ENCODE peak calls at places on chromosomes 1 and 21, in eight cellular contexts. V, K, D, B, G, O, A and Z are unnamed samples. For H3K4me1 and H3K27me3, the result is how much of the 10 kb centered on the place peaks cover.

GRCh38 chr1:27940870-27941269 is 6.1 kb downstream of the SMPDL3B start:
- DNase-seq in V (no peak), K (no peak), D (no peak), B (no peak), G (no peak), O (no peak), A (no peak), Z (no peak)

GRCh38 chr1:223700388-223700918 is 11.9 kb upstream of the CAPN2 start:
- DNase-seq in V (no peak), K (no peak), D (no peak), B (no peak), G (no peak), O (peak), A (no peak), Z (no peak)

GRCh38 chr1:50422946-50423669 is at the start of gene DMRTA2:
- DNase-seq in V (no peak), K (peak), D (no peak), B (peak), G (no peak), O (peak), A (no peak), Z (peak)

GRCh38 chr1:190847166-190847565 is 369.5 kb upstream of the BRINP3 start:
- DNase-seq in V (no peak), K (no peak), D (no peak), B (no peak), G (no peak), O (no peak), A (no peak), Z (no peak)

GRCh38 chr1:209748620-209749019 is 7.2 kb upstream of the TRAF3IP3 start:
- DNase-seq in V (no peak), K (no peak), D (no peak), B (no peak), G (no peak), O (no peak), A (no peak), Z (no peak)

GRCh38 chr1:17966341-17966740 is 141.3 kb upstream of the IGSF21 start:
- DNase-seq in V (no peak), K (no peak), D (no peak), B (no peak), G (no peak), O (no peak), A (no peak), Z (no peak)

GRCh38 chr1:242623751-242624150 is 99.3 kb upstream of the PLD5 start:
- DNase-seq in V (no peak), K (no peak), D (no peak), B (no peak), G (no peak), O (no peak), A (no peak), Z (no peak)

GRCh38 chr1:22662986-22663408 is 10.0 kb downstream of the C1QB start:
- DNase-seq in V (no peak), K (no peak), D (no peak), B (no peak), G (no peak), O (no peak), A (no peak), Z (no peak)

GRCh38 chr1:9689971-9690381 is 38.4 kb downstream of the PIK3CD start:
- DNase-seq in V (peak), K (no peak), D (no peak), B (no peak), G (peak), O (peak), A (peak), Z (no peak)

GRCh38 chr1:221663321-221663720 is 78.6 kb downstream of the DUSP10 start:
- DNase-seq in V (no peak), K (no peak), D (no peak), B (peak), G (no peak), O (peak), A (no peak), Z (no peak)

GRCh38 chr1:65174585-65174984 is 26.6 kb downstream of the AK4 start:
- DNase-seq in V (no peak), K (no peak), D (no peak), B (peak), G (peak), O (peak), A (peak), Z (no peak)

GRCh38 chr21:45318556-45319341 is 31.1 kb upstream of the POFUT2 start:
- DNase-seq in V (peak), K (peak), D (no peak), B (no peak), G (peak), O (peak), A (no peak), Z (no peak)

GRCh38 chr1:160098852-160099647 is 631 bp upstream of the IGSF8 start:
- DNase-seq in V (peak), K (peak), D (peak), B (peak), G (peak), O (peak), A (peak), Z (peak)

GRCh38 chr21:36701912-36702621 is 3.2 kb downstream of the SIM2 start:
- DNase-seq in V (no peak), K (no peak), D (no peak), B (no peak), G (no peak), O (no peak), A (no peak), Z (no peak)

GRCh38 chr21:36948686-36949085 is 17.8 kb downstream of the HLCS start:
- DNase-seq in V (no peak), K (no peak), D (no peak), B (no peak), G (no peak), O (peak), A (no peak), Z (no peak)

GRCh38 chr1:192807221-192807967 is 1.4 kb upstream of the RGS2 start:
- DNase-seq in V (no peak), K (no peak), D (no peak), B (peak), G (no peak), O (peak), A (no peak), Z (peak)

GRCh38 chr1:11946647-11947046 is 12.1 kb downstream of the PLOD1 start:
- DNase-seq in V (no peak), K (no peak), D (no peak), B (no peak), G (no peak), O (no peak), A (no peak), Z (no peak)

GRCh38 chr1:4090556-4090955 is 190.5 kb upstream of the C1orf174 start:
- DNase-seq in V (no peak), K (peak), D (no peak), B (no peak), G (peak), O (no peak), A (peak), Z (no peak)

GRCh38 chr1:154222918-154223317 is 2.2 kb downstream of the UBAP2L start:
- DNase-seq in V (no peak), K (no peak), D (no peak), B (no peak), G (no peak), O (no peak), A (no peak), Z (no peak)

GRCh38 chr1:154220071-154220969 is at the start of gene UBAP2L:
- DNase-seq in V (peak), K (peak), D (peak), B (peak), G (peak), O (peak), A (peak), Z (peak)

GRCh38 chr1:154221815-154222081 is 993 bp downstream of the UBAP2L start:
- DNase-seq in V (no peak), K (no peak), D (no peak), B (peak), G (no peak), O (peak), A (no peak), Z (no peak)

GRCh38 chr1:154220970-154221814 is 437 bp downstream of the UBAP2L start:
- DNase-seq in V (peak), K (peak), D (peak), B (no peak), G (peak), O (peak), A (peak), Z (peak)

GRCh38 chr1:154222518-154222917 is 1.8 kb downstream of the UBAP2L start:
- DNase-seq in V (no peak), K (no peak), D (no peak), B (no peak), G (no peak), O (peak), A (no peak), Z (no peak)
- H3K4me3 ChIP-seq in V (no peak), K (peak), D (no peak), B (peak), G (peak), O (peak), A (peak), Z (peak)

GRCh38 chr1:16153999-16154673 is 1.7 kb downstream of the EPHA2 start:
- DNase-seq in V (no peak), K (no peak), D (no peak), B (no peak), G (no peak), O (no peak), A (no peak), Z (no peak)

GRCh38 chr1:16151985-16152384 is 3.9 kb downstream of the EPHA2 start:
- DNase-seq in V (no peak), K (no peak), D (no peak), B (no peak), G (no peak), O (no peak), A (no peak), Z (no peak)

GRCh38 chr1:16153110-16153998 is 2.5 kb downstream of the EPHA2 start:
- DNase-seq in V (no peak), K (no peak), D (no peak), B (no peak), G (no peak), O (no peak), A (no peak), Z (peak)

GRCh38 chr1:16151200-16151708 is 4.6 kb downstream of the EPHA2 start:
- DNase-seq in V (no peak), K (no peak), D (no peak), B (no peak), G (no peak), O (no peak), A (no peak), Z (no peak)

DNA sequence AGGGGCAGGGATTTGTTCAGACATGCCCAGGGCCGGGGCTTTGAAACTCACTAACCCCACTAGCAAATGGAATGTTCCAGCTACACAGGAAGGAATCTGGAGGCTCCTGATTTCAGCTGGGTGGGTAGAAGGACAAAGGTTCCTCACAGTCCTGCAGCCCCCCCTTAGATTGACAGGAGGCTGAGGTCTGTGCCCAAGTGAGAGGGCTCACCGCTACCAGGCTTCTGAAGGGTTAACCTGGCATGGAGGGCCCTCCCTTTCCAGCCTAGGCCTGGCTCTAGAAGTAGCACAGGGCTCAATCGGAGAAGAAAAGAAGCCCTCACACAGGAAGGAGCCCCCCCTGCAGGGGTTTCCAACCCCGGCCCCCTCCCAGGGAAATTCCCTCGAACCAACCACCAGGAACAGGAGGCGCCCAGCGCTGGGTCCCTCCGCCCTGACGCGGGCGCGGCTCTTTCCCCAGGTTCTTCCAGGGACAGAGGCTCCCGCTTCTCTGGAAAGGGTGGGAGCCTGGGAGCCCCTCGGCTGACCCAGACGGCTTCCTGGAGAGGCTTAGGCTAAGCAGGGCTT is 3.3 kb downstream of the EPHA2 start:
- DNase-seq in V (peak), K (no peak), D (no peak), B (peak), G (no peak), O (peak), A (no peak), Z (no peak)
- H3K4me1 ChIP-seq in V (under half), K (half or more), D (under half), B (half or more), G (half or more), O (under half), A (under half), Z (under half)

GRCh38 chr1:197913495-197914276 is 3.5 kb upstream of the LHX9 start:
- DNase-seq in V (no peak), K (no peak), D (no peak), B (no peak), G (no peak), O (no peak), A (no peak), Z (no peak)
- H3K27me3 ChIP-seq in V (half or more), K (under half), D (half or more), B (half or more), G (under half), O (half or more), A (under half), Z (under half)

DNA sequence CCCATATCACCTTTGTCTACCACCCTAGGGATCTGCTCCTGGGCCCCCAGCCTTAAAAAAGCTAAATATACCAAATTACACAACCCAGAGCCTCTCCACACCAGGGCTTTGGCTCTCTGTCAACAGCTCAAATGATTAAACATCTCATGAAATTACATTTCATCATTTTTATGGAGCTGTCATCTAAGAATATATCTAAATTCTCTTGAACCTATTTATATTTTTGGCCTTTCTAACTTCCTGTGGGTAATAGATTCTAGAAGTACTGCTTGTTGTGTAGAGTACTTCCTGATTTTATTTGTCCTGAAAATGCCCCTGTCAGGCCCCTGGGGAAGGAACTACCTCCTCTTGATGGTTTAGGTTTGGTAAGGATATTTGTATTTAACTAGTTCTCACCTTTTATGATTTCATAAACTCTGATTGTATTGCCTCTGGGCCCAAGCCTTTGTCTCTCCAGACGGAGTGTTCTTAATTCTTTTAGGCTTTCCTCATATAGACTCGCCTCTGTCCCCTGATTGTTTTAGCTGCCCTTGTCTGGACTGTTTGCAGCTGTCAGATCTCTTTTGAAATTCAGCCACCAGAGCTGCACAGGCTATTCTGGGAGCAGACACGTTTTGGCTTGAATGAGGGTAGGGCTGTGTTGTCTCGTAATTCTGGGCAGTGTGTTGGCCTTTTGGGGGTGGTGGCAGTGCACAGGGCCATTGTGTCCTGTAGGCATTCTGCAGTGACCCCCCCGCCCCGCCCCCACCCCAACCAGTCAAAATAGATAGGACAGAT is 16.6 kb downstream of the MYOG start:
- DNase-seq in V (no peak), K (no peak), D (no peak), B (no peak), G (no peak), O (peak), A (no peak), Z (no peak)
- H3K4me3 ChIP-seq in V (no peak), K (no peak), D (no peak), B (no peak), G (no peak), O (no peak), A (no peak), Z (no peak)

DNA sequence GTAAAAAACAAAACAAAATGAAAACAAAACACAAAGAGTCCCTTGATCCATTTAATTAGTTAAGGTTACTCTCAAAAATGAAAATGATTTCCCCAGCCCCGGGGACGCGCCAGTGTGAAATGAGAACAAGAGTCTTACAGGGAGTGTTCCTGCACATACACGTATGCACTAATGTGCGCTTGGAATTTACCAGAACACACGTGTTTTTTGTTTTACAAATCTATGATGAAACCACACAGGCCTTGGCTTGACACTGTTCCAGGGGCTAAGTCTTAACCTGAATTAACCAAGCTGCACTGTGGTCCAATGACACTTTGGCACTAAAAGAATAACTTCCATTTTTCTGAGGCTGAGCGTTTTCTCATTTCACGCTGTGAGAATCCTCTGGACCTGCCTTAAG is 63.7 kb downstream of the SLC45A1 start:
- DNase-seq in V (no peak), K (no peak), D (no peak), B (no peak), G (no peak), O (no peak), A (no peak), Z (no peak)
- H3K4me1 ChIP-seq in V (half or more), K (under half), D (under half), B (under half), G (half or more), O (half or more), A (under half), Z (under half)

GRCh38 chr21:38944903-38945302 is 139.2 kb downstream of the ETS2 start:
- DNase-seq in V (no peak), K (no peak), D (no peak), B (no peak), G (no peak), O (no peak), A (no peak), Z (no peak)
- H3K27me3 ChIP-seq in V (under half), K (under half), D (under half), B (under half), G (under half), O (under half), A (under half), Z (under half)

GRCh38 chr1:8420318-8420717 is 102.4 kb downstream of the SLC45A1 start:
- DNase-seq in V (no peak), K (no peak), D (no peak), B (no peak), G (no peak), O (no peak), A (no peak), Z (no peak)

GRCh38 chr1:8418301-8418700 is 100.4 kb downstream of the SLC45A1 start:
- DNase-seq in V (no peak), K (no peak), D (no peak), B (no peak), G (no peak), O (no peak), A (no peak), Z (no peak)

GRCh38 chr1:8419861-8420260 is 101.9 kb downstream of the SLC45A1 start:
- DNase-seq in V (no peak), K (no peak), D (no peak), B (no peak), G (no peak), O (no peak), A (no peak), Z (peak)

GRCh38 chr1:8417625-8418024 is 99.7 kb downstream of the SLC45A1 start:
- DNase-seq in V (no peak), K (no peak), D (no peak), B (no peak), G (no peak), O (no peak), A (no peak), Z (no peak)

DNA sequence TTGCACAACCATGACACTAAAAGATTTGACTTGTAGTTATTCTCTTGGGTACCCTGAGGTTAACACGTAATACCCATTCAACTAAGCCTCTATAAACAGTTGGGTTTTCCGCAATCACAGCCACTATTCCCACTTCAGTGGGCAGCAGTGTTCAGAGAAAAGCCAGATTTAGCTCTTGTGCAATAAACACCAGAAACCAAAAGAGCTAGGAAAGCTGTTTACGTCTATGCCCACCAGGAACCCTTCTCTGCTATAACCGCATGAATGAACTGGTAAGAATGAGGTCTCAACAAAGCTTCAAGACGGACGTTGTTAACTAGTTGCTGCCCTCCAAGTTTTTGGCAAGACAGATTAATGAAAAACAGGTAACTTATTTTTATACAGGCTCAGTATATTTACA is 101.3 kb downstream of the SLC45A1 start:
- DNase-seq in V (no peak), K (no peak), D (no peak), B (no peak), G (no peak), O (peak), A (no peak), Z (no peak)
- H3K4me3 ChIP-seq in V (peak), K (no peak), D (peak), B (no peak), G (peak), O (no peak), A (peak), Z (no peak)

GRCh38 chr1:58439946-58440345 is 106.6 kb downstream of the OMA1 start:
- DNase-seq in V (no peak), K (no peak), D (no peak), B (peak), G (no peak), O (peak), A (no peak), Z (no peak)

GRCh38 chr1:58438468-58438867 is 108.1 kb downstream of the OMA1 start:
- DNase-seq in V (no peak), K (no peak), D (no peak), B (no peak), G (no peak), O (no peak), A (no peak), Z (no peak)

GRCh38 chr1:58434587-58434986 is 111.9 kb downstream of the OMA1 start:
- DNase-seq in V (no peak), K (no peak), D (no peak), B (no peak), G (no peak), O (no peak), A (no peak), Z (no peak)

GRCh38 chr1:58436615-58437297 is 109.8 kb downstream of the OMA1 start:
- DNase-seq in V (no peak), K (no peak), D (no peak), B (no peak), G (no peak), O (no peak), A (no peak), Z (no peak)

DNA sequence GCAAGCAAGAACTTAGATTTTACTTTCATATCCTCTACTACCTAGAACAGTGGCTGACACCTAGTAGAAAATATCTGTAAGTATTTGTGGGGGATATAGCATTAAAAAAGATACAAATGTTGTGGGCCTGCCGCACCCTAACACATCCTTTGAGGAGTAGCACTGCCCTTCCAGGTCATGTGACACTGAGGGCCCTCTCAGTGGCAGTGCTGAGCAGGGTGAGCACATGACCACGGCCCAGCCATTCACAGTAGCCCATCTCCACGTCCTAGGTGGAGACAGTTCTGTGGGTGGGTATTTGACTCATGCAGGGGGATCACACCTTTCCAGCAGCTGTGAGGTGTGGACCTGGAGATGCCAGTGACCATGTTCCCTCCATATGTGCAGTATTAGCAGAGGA is 108.9 kb downstream of the OMA1 start:
- DNase-seq in V (no peak), K (no peak), D (no peak), B (no peak), G (no peak), O (no peak), A (no peak), Z (no peak)
- H3K4me1 ChIP-seq in V (under half), K (under half), D (under half), B (under half), G (under half), O (under half), A (under half), Z (under half)

DNA sequence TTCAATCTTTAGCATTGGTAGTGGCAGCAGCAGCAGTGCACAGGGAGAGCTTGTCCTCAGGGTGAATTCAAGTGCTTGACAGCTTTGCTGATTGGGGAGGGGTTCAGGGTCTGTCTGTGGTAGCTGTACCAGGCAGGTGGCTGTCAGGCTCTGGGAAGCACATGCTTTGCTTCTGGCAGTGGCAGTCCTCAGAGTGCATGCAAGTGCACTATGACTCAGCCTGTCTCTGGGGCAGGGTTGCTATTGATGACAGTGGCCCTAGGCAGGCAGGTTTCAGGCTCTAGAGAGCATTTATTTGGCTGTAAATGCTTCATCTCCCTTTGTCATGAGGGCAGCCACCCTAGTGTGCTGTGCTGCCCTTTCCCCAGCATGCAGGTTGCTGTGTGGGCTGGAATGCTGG is 251.9 kb upstream of the LRRC7 start:
- DNase-seq in V (no peak), K (no peak), D (no peak), B (no peak), G (no peak), O (no peak), A (no peak), Z (no peak)
- H3K27me3 ChIP-seq in V (under half), K (under half), D (under half), B (under half), G (under half), O (under half), A (under half), Z (under half)